ENCODE peak calls at places on chromosomes 1 and 21, in four cellular contexts. I, R, E and M are unnamed samples.

GRCh38 chr1:149848811-149849210 is 50.6 kb upstream of the BOLA1 start:
- DNase-seq in R (no peak), E (no peak), I (no peak), M (no peak)

GRCh38 chr1:214604543-214604942 is 1.5 kb downstream of the CENPF start:
- DNase-seq in R (no peak), E (no peak), I (no peak), M (no peak)

GRCh38 chr1:45607407-45608074 is 16.3 kb downstream of the CCDC17 start:
- DNase-seq in I (no peak), E (no peak), R (no peak), M (no peak)

GRCh38 chr1:6928106-6928885 is 143.0 kb downstream of the CAMTA1 start:
- DNase-seq in R (no peak), E (no peak), I (no peak), M (no peak)

GRCh38 chr1:167720965-167721616 is 691 bp upstream of the MPZL1 start:
- DNase-seq in E (peak; percentile 30), R (no peak), I (peak; percentile 58), M (no peak)

GRCh38 chr1:26035959-26036755 is 9.8 kb downstream of the SLC30A2 start:
- DNase-seq in I (peak; percentile 86), R (peak; percentile 91), E (peak; percentile 80), M (peak; percentile 88)

GRCh38 chr1:233412812-233413211 is 85.3 kb downstream of the MAP3K21 start:
- DNase-seq in E (no peak), I (no peak), R (no peak), M (no peak)

GRCh38 chr1:55076356-55076755 is 37.0 kb downstream of the PCSK9 start:
- DNase-seq in E (no peak), R (no peak), I (no peak), M (no peak)

GRCh38 chr1:214002472-214002871 is 14.7 kb downstream of the PROX1 start:
- DNase-seq in R (peak; percentile 28), I (no peak), E (no peak), M (no peak)

GRCh38 chr1:7495894-7496293 is 275.2 kb upstream of the VAMP3 start:
- DNase-seq in R (no peak), I (no peak), E (no peak), M (no peak)

GRCh38 chr1:77925536-77925935 is 37.1 kb downstream of the NEXN start:
- DNase-seq in R (no peak), I (no peak), E (no peak), M (no peak)

GRCh38 chr1:78408830-78409229 is 81.9 kb upstream of the PTGFR start:
- DNase-seq in R (no peak), I (no peak), E (no peak), M (no peak)

GRCh38 chr1:205261946-205262668 is 34.4 kb downstream of the TMCC2 start:
- DNase-seq in I (no peak), R (no peak), E (no peak), M (no peak)

GRCh38 chr1:162861101-162861500 is at the start of gene CCDC190:
- DNase-seq in R (no peak), E (no peak), I (no peak), M (no peak)

GRCh38 chr1:73564294-73564693 is 633.7 kb downstream of the LRRIQ3 start:
- DNase-seq in I (no peak), R (no peak), E (no peak), M (no peak)

GRCh38 chr21:34031835-34032370 is 41.5 kb upstream of the MRPS6 start:
- DNase-seq in R (no peak), E (no peak), I (peak; percentile 46), M (no peak)

GRCh38 chr21:45088729-45089128 is 14.3 kb downstream of the ADARB1 start:
- DNase-seq in R (no peak), E (no peak), I (no peak), M (no peak)

GRCh38 chr1:14442669-14443068 is 155.8 kb upstream of the KAZN start:
- DNase-seq in R (peak; percentile 66), I (no peak), E (no peak), M (no peak)

GRCh38 chr21:44616591-44616926 is 4.7 kb downstream of the KRTAP10-8 start:
- DNase-seq in R (no peak), I (no peak), E (no peak), M (no peak)

GRCh38 chr1:148296511-148296910 is 144.4 kb upstream of the NBPF11 start:
- DNase-seq in R (no peak), E (no peak), I (no peak), M (no peak)

GRCh38 chr1:3612123-3612522 is 815 bp upstream of the MEGF6 start:
- DNase-seq in E (no peak), I (no peak), R (no peak), M (no peak)

GRCh38 chr1:18373882-18374493 is 106.7 kb upstream of the KLHDC7A start:
- DNase-seq in I (peak; percentile 23), R (peak; percentile 78), E (no peak), M (no peak)

GRCh38 chr21:35614412-35614901 is 445.9 kb downstream of the SETD4 start:
- DNase-seq in E (no peak), R (no peak), I (no peak), M (no peak)

GRCh38 chr1:234975122-234975940 is 153.3 kb downstream of the TOMM20 start:
- DNase-seq in I (no peak), R (peak; percentile 86), E (no peak), M (no peak)

GRCh38 chr1:54390655-54391054 is 15.5 kb downstream of the SSBP3 start:
- DNase-seq in R (no peak), E (no peak), I (no peak), M (no peak)

GRCh38 chr1:206696812-206697585 is 12.3 kb downstream of the MAPKAPK2 start:
- DNase-seq in E (no peak), I (no peak), R (no peak), M (no peak)

GRCh38 chr1:3868464-3869006 is 11.3 kb downstream of the DFFB start:
- DNase-seq in E (no peak), R (no peak), I (no peak), M (no peak)

GRCh38 chr1:12447849-12448312 is 170.1 kb downstream of the DHRS3 start:
- DNase-seq in E (no peak), I (no peak), R (no peak), M (no peak)
- TF ChIP-seq EP300 in E (no peak), I (no peak), R (no peak), M (no peak)

GRCh38 chr1:151273924-151274466 is 8.1 kb upstream of the ZNF687 start:
- DNase-seq in I (no peak), E (no peak), R (no peak), M (no peak)
- TF ChIP-seq EP300 in I (no peak), E (no peak), R (no peak), M (no peak)

GRCh38 chr1:165328136-165328535 is 28.4 kb downstream of the LMX1A start:
- DNase-seq in E (no peak), I (no peak), R (no peak), M (no peak)
- TF ChIP-seq EP300 in E (no peak), I (no peak), R (no peak), M (no peak)

GRCh38 chr1:159755608-159756007 is 25.2 kb upstream of the DUSP23 start:
- DNase-seq in R (no peak), I (no peak), E (no peak), M (no peak)

GRCh38 chr1:159752135-159752580 is 28.6 kb upstream of the DUSP23 start:
- DNase-seq in R (no peak), I (peak; percentile 42), E (no peak), M (peak; percentile 93)

GRCh38 chr1:159751022-159751421 is 29.7 kb upstream of the DUSP23 start:
- DNase-seq in E (no peak), I (no peak), R (no peak), M (no peak)

GRCh38 chr1:159753386-159753785 is 27.4 kb upstream of the DUSP23 start:
- DNase-seq in R (no peak), I (peak; percentile 33), E (no peak), M (no peak)

DNA sequence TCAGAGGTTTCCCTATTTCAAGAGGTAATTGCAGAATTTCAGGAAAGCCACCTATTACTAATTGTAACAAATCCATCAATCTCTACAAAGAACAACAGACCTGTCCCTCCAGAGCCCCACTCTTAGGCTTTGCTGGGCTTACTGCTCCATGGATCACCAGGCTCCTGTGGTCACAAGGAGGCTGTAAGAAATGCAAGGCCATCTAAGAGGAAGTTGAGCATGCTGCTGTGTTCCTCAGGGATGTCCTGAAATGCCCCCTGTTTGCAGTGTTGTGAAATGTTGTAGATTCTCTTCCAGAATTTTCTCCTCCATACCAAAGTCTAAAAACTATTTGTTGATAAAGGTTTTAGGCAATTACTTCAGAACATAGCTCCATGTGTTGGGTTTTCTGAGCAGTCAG is 24.4 kb upstream of the DUSP23 start:
- DNase-seq in I (no peak), E (no peak), R (no peak), M (no peak)
- TF ChIP-seq EP300 in I (no peak), E (no peak), R (no peak), M (no peak)

GRCh38 chr1:244601336-244601735 is 51.6 kb upstream of the DESI2 start:
- DNase-seq in E (no peak), I (no peak), R (no peak), M (no peak)

GRCh38 chr1:244598611-244599010 is 54.3 kb upstream of the DESI2 start:
- DNase-seq in I (no peak), E (no peak), R (no peak), M (no peak)

GRCh38 chr1:244605835-244606234 is 47.1 kb upstream of the DESI2 start:
- DNase-seq in E (no peak), I (no peak), R (no peak), M (no peak)

GRCh38 chr1:244603498-244603897 is 49.4 kb upstream of the DESI2 start:
- DNase-seq in E (no peak), I (no peak), R (peak; percentile 37), M (no peak)

GRCh38 chr1:244599937-244600350 is 53.0 kb upstream of the DESI2 start:
- DNase-seq in E (peak; percentile 30), I (peak; percentile 12), R (peak; percentile 25), M (no peak)
- TF ChIP-seq EP300 in E (no peak), I (no peak), R (peak; percentile 23), M (no peak)

DNA sequence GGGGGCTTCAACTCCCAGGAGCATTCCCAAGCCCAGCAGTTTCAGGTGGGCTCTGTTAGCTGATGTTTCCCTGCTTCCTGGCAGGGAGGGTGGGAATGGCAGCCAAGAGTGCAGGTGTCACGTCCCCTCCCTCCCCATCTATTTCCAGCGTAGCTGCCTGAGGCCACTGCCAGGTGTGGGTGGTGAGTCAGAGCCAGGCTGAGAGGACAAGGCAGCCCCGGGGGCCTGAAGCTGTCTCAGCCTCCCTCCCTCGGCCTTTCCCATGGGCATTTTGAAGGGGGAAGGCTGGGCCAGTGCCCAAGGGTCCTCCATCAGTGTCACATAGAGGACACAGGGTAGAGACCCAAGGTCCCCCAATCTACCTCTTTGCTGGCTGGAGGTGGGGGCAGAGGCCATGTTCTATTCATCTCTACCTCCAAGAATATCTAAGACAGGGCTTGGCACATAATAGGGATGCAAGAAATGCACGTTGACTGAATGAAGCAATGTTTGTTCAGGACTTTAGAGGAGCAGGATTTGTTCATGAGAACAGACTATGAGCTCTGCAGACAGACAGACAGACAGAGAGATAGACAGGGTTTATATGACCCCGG is 34.4 kb upstream of the ID3 start:
- DNase-seq in R (no peak), I (no peak), E (no peak), M (peak; percentile 75)
- TF ChIP-seq EP300 in R (no peak), I (no peak), E (no peak), M (no peak)

GRCh38 chr1:80982831-80983230 is 817.9 kb upstream of the ADGRL2 start:
- DNase-seq in R (no peak), E (no peak), I (no peak), M (no peak)
- TF ChIP-seq EP300 in R (no peak), E (no peak), I (no peak), M (no peak)